ENCODE peak calls at places on chromosomes 16 and 17, in eight cellular contexts. P is HepG2, B is GM23248, N is foreskin fibroblast, R is adrenal gland, C is hepatocyte, M is gastrocnemius medialis, F is neural progenitor cell. E is an unnamed sample.

GRCh38 chr16:22030087-22030812 is 22.3 kb downstream of the MOSMO start:
- DNase-seq in B (no peak), R (no peak), N (no peak), M (no peak), C (no peak), F (no peak), P (peak), E (no peak)

GRCh38 chr16:61681124-61681523 is 355.1 kb downstream of the CDH8 start:
- DNase-seq in M (no peak), B (no peak), N (no peak), F (no peak), C (no peak), R (no peak), P (no peak), E (peak)

GRCh38 chr17:43784068-43784467 is 3.8 kb downstream of the CFAP97D1 start:
- DNase-seq in M (no peak), C (no peak), F (no peak), R (no peak), B (peak), P (no peak), N (peak), E (no peak)

GRCh38 chr17:72479113-72479512 is 358.3 kb downstream of the SOX9 start:
- DNase-seq in N (no peak), P (peak), F (no peak), C (peak), M (no peak), R (no peak), B (no peak), E (no peak)

GRCh38 chr16:86580798-86581185 is 2.4 kb downstream of the FOXL1 start:
- DNase-seq in F (no peak), R (no peak), C (no peak), N (no peak), M (no peak), P (no peak), B (no peak), E (no peak)

GRCh38 chr17:30274887-30275286 is 16.9 kb downstream of the BLMH start:
- DNase-seq in C (no peak), N (no peak), B (no peak), F (no peak), M (no peak), P (no peak), R (no peak), E (no peak)

GRCh38 chr16:12674096-12674495 is 129.6 kb downstream of the CPPED1 start:
- DNase-seq in N (peak), M (no peak), C (no peak), F (no peak), B (peak), P (no peak), R (no peak), E (no peak)

GRCh38 chr16:23206986-23207385 is 24.4 kb downstream of the SCNN1G start:
- DNase-seq in M (no peak), B (no peak), C (no peak), P (no peak), N (no peak), F (no peak), R (no peak), E (no peak)

GRCh38 chr16:2458887-2459646 is 842 bp upstream of the TEDC2 start:
- DNase-seq in P (no peak), N (no peak), M (no peak), F (no peak), R (no peak), C (peak), B (no peak), E (no peak)

GRCh38 chr17:30548189-30548588 is 71.0 kb downstream of the GOSR1 start:
- DNase-seq in B (no peak), F (no peak), P (no peak), C (no peak), M (no peak), N (no peak), R (no peak), E (no peak)

GRCh38 chr16:77273-77806 is 685 bp upstream of the MPG start:
- DNase-seq in F (peak), B (peak), N (peak), P (peak), R (peak), C (peak), M (no peak), E (no peak)

GRCh38 chr17:81069084-81069645 is 34.2 kb downstream of the BAIAP2 start:
- DNase-seq in M (peak), B (no peak), F (no peak), R (no peak), C (no peak), P (no peak), N (no peak), E (no peak)

GRCh38 chr17:63295288-63295687 is 150.8 kb downstream of the CYB561 start:
- DNase-seq in F (peak), C (peak), M (no peak), B (no peak), R (no peak), N (no peak), P (no peak), E (no peak)

GRCh38 chr17:35082073-35082657 is 18.7 kb upstream of the RFFL start:
- DNase-seq in B (peak), R (peak), P (peak), M (no peak), F (no peak), N (peak), C (no peak), E (peak)

GRCh38 chr17:81868674-81869220 is 2.4 kb downstream of the ARHGDIA start:
- DNase-seq in P (peak), C (peak), B (peak), N (peak), F (peak), R (peak), M (no peak), E (no peak)

GRCh38 chr17:57080708-57081107 is 4.3 kb upstream of the AKAP1 start:
- DNase-seq in N (no peak), F (no peak), C (no peak), R (no peak), M (no peak), B (peak), P (no peak), E (no peak)

GRCh38 chr17:57084802-57085447 is at the start of gene AKAP1:
- DNase-seq in R (peak), C (peak), F (peak), N (peak), M (peak), B (peak), P (peak), E (peak)

GRCh38 chr17:57085448-57086068 is 512 bp downstream of the AKAP1 start:
- DNase-seq in M (peak), F (peak), B (peak), P (peak), N (peak), R (peak), C (peak), E (no peak)

GRCh38 chr17:57086069-57086930 is 1.3 kb downstream of the AKAP1 start:
- DNase-seq in R (peak), C (peak), F (peak), M (peak), P (peak), N (peak), B (peak), E (no peak)

GRCh38 chr17:57084361-57084801 is 665 bp upstream of the AKAP1 start:
- DNase-seq in P (no peak), M (no peak), C (no peak), B (no peak), F (no peak), R (no peak), N (no peak), E (no peak)
- H3K4me3 ChIP-seq in P (peak), M (peak), C (peak), B (peak), F (peak), R (peak), N (peak), E (peak)

GRCh38 chr16:1332618-1333148 is 762 bp upstream of the BAIAP3 start:
- DNase-seq in P (no peak), B (no peak), F (no peak), N (no peak), M (no peak), R (no peak), C (no peak), E (no peak)
- H3K4me3 ChIP-seq in P (peak), B (no peak), F (no peak), N (no peak), M (peak), R (no peak), C (no peak), E (no peak)

DNA sequence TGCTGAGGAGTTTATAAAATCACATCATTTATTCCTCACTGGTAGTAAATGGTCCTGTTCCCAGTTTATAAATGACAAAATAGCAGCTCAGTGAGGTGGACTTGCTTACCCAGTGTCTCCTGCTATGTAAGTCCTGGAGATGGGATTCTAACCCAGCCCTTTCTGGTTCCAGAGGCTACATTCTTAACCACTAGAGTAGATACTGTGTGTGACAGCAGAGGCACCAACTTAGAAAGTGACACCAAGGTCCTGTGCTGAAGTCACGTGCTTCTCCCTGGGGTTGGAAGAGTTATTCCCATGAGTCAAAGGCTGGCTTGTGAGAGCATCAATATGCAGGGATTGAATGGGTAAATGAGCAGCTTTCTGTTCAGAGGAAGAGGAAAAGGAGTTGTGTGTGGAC is 167.3 kb upstream of the IRX3 start:
- DNase-seq in F (no peak), N (no peak), P (no peak), M (no peak), B (no peak), R (no peak), C (no peak), E (no peak)
- H3K4me3 ChIP-seq in F (no peak), N (no peak), P (no peak), M (no peak), B (no peak), R (no peak), C (no peak), E (no peak)

GRCh38 chr16:8966781-8967436 is 3.2 kb upstream of the USP7 start:
- DNase-seq in F (no peak), C (no peak), B (no peak), R (no peak), P (no peak), N (no peak), M (no peak), E (no peak)

GRCh38 chr16:8962393-8963009 is 1.2 kb downstream of the USP7 start:
- DNase-seq in P (no peak), C (peak), N (no peak), M (peak), R (no peak), B (peak), F (peak), E (no peak)

GRCh38 chr16:8963010-8963824 is 489 bp downstream of the USP7 start:
- DNase-seq in B (peak), R (no peak), M (no peak), P (no peak), N (no peak), F (peak), C (peak), E (no peak)

GRCh38 chr16:8963825-8964441 is at the start of gene USP7:
- DNase-seq in N (peak), P (peak), M (peak), C (peak), B (peak), F (peak), R (peak), E (peak)

DNA sequence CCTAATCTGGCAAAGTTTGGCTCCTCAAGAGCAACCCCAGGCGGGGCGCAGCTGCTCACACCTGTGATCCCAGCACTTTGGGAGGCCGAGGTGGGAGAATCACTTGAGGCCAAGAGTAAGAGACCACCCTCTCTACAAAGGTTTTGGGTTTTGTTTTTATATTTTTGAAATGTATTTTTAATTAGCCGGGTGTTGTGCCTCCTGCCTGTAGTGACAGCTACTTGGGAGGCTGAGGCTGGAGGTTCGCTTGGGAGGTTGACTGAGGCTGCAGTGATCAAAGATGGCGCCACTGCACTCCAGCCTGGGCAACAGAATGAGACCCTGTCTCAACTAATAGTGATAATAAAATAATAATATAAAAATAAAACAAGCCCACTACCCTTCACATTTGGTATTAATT is 756 bp upstream of the USP7 start:
- DNase-seq in R (no peak), P (no peak), M (no peak), C (no peak), F (no peak), N (no peak), B (no peak), E (no peak)
- H3K4me3 ChIP-seq in R (no peak), P (peak), M (peak), C (peak), F (peak), N (peak), B (peak), E (peak)

DNA sequence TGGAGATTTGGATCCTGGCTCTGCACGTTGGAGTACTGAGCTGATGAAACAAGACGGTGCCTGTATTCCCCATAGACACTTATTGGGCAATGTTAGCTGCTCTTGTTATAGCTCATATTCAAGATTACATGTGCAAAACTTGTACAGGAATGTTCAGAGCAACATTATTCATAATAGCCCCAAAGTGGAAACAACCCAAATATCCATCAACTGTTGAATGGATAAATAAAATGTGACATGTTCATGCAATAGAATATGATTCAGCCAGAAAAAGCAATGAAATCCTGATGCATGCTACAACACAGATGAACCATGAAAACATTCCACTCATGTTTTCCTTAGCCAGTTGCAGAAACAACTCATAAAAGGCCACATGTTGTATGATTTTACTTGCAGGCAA is 5.7 kb upstream of the SDR42E1 start:
- DNase-seq in F (no peak), B (peak), C (no peak), P (no peak), N (peak), M (no peak), R (no peak), E (no peak)
- H3K4me3 ChIP-seq in F (no peak), B (no peak), C (no peak), P (no peak), N (no peak), M (no peak), R (no peak), E (no peak)

DNA sequence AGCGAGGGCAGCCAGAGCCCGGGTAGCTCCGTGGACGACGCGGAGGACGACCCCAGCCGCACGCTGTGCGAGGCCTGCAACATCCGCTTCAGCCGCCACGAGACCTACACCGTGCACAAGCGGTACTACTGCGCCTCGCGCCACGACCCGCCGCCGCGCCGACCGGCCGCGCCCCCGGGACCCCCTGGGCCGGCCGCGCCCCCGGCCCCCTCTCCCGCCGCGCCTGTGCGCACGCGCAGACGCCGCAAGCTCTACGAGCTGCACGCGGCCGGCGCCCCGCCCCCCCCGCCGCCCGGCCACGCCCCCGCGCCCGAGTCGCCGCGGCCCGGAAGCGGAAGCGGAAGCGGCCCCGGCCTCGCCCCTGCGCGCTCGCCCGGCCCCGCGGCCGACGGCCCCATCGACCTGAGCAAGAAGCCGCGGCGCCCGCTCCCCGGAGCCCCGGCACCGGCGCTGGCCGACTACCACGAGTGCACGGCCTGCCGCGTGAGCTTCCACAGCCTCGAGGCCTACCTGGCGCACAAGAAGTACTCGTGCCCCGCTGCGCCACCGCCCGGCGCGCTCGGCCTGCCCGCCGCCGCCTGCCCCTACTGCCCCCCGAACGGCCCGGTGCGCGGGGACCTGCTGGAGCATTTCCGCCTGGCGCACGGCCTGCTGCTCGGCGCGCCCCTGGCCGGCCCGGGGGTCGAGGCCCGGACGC is 36.1 kb upstream of the ZC3H18 start:
- DNase-seq in R (peak), M (peak), N (peak), F (peak), C (peak), P (no peak), B (peak), E (no peak)
- H3K4me3 ChIP-seq in R (no peak), M (peak), N (peak), F (peak), C (peak), P (no peak), B (peak), E (peak)

GRCh38 chr16:30457256-30457655 is 11.6 kb upstream of the SEPHS2 start:
- DNase-seq in C (no peak), N (no peak), B (no peak), M (no peak), F (no peak), P (no peak), R (no peak), E (no peak)
- H3K4me3 ChIP-seq in C (no peak), N (no peak), B (no peak), M (no peak), F (no peak), P (no peak), R (no peak), E (no peak)

GRCh38 chr17:60077226-60077625 is 1.5 kb downstream of the HEATR6 start:
- DNase-seq in P (no peak), B (no peak), N (no peak), F (peak), R (no peak), M (no peak), C (no peak), E (no peak)
- H3K4me3 ChIP-seq in P (no peak), B (peak), N (peak), F (peak), R (no peak), M (no peak), C (no peak), E (peak)

GRCh38 chr16:69419956-69420355 is 4.5 kb upstream of the CYB5B start:
- DNase-seq in B (no peak), F (no peak), C (no peak), N (no peak), R (no peak), P (no peak), M (no peak), E (no peak)

GRCh38 chr16:69412287-69412686 is 12.1 kb upstream of the CYB5B start:
- DNase-seq in M (no peak), N (no peak), B (no peak), R (peak), F (no peak), P (no peak), C (no peak), E (peak)

GRCh38 chr16:69413045-69413664 is 11.3 kb upstream of the CYB5B start:
- DNase-seq in P (peak), N (no peak), R (peak), F (no peak), M (no peak), C (no peak), B (no peak), E (no peak)

GRCh38 chr16:69423189-69423588 is 1.2 kb upstream of the CYB5B start:
- DNase-seq in C (no peak), R (no peak), P (no peak), F (no peak), B (no peak), M (no peak), N (no peak), E (no peak)

GRCh38 chr16:69417537-69418199 is 6.8 kb upstream of the CYB5B start:
- DNase-seq in M (peak), P (peak), N (peak), B (peak), F (no peak), R (peak), C (peak), E (no peak)
- H3K4me3 ChIP-seq in M (no peak), P (no peak), N (no peak), B (peak), F (no peak), R (no peak), C (no peak), E (no peak)

DNA sequence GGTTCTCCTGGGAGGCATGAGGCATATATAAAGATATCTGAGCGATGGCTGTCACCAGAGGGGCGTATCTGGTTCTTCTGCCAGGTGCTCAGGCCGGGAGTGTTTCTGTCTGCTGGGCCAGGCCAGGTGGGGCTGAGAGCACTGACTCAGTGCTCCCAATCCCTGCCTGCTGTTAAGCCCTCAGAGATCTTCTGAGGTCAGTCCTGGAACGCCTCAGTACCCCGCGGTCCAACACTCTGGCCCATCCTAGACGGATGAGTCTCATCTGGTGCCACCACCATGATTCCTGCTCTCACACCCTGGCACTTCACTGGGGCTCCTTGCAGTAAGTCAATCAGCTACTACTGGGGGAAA is 7.5 kb upstream of the KIFC3 start:
- DNase-seq in N (no peak), P (no peak), B (no peak), M (no peak), C (no peak), F (no peak), R (no peak), E (no peak)
- H3K4me3 ChIP-seq in N (no peak), P (no peak), B (peak), M (no peak), C (no peak), F (no peak), R (no peak), E (no peak)

E was measured in astrocyte of the cerebellum.